ENCODE peak calls at places on chromosomes 7 and 10, in four cellular contexts. N is A549, I is AG10803, B is psoas muscle. E is an unnamed sample.

GRCh38 chr10:102776779-102777417 is 33.1 kb downstream of the WBP1L start:
- DNase-seq in N (no peak), I (peak; percentile 98), B (peak; percentile 92), E (no peak)

GRCh38 chr10:14329609-14330246 is 996 bp downstream of the FRMD4A start:
- DNase-seq in B (no peak), I (no peak), N (no peak), E (no peak)

GRCh38 chr7:139488810-139489209 is 5.3 kb upstream of the KLRG2 start:
- DNase-seq in B (no peak), I (no peak), N (no peak), E (no peak)

GRCh38 chr7:87144173-87144657 is 8.0 kb upstream of the DMTF1 start:
- DNase-seq in I (no peak), N (no peak), B (no peak), E (no peak)

GRCh38 chr10:100907175-100907574 is 5.6 kb upstream of the SLF2 start:
- DNase-seq in N (no peak), B (no peak), I (no peak), E (no peak)

GRCh38 chr7:107691713-107692112 is 31.1 kb downstream of the SLC26A4 start:
- DNase-seq in N (no peak), B (no peak), I (peak; percentile 30), E (no peak)

GRCh38 chr7:27179030-27179429 is 4.9 kb upstream of the HOXA10 start:
- DNase-seq in N (no peak), B (no peak), I (no peak), E (no peak)

GRCh38 chr10:56547163-56547562 is 186.1 kb upstream of the ZWINT start:
- DNase-seq in B (no peak), I (no peak), N (no peak), E (no peak)

GRCh38 chr10:42952931-42953683 is 123.8 kb upstream of the RET start:
- DNase-seq in N (no peak), I (no peak), B (peak; percentile 35), E (no peak)

GRCh38 chr10:31774291-31774900 is 154.2 kb downstream of the ARHGAP12 start:
- DNase-seq in N (no peak), I (peak; percentile 24), B (no peak), E (no peak)

GRCh38 chr10:97849101-97849490 is 547 bp upstream of the GOLGA7B start:
- DNase-seq in B (no peak), I (no peak), N (no peak), E (no peak)

GRCh38 chr10:12777840-12778585 is 223.5 kb downstream of the CCDC3 start:
- DNase-seq in I (no peak), N (no peak), B (peak; percentile 60), E (no peak)

GRCh38 chr7:27678617-27679260 is 16.1 kb upstream of the HIBADH start:
- DNase-seq in B (no peak), I (no peak), N (no peak), E (no peak)

GRCh38 chr10:82861889-82862288 is 986.9 kb downstream of the NRG3 start:
- DNase-seq in N (no peak), B (no peak), I (no peak), E (no peak)

GRCh38 chr7:155538293-155538692 is 8.1 kb downstream of the CNPY1 start:
- DNase-seq in B (no peak), I (no peak), N (no peak), E (no peak)

GRCh38 chr7:158473238-158473637 is 114.4 kb downstream of the PTPRN2 start:
- DNase-seq in N (no peak), I (no peak), B (no peak), E (no peak)

GRCh38 chr10:118337356-118337755 is 4.8 kb downstream of the FAM204A start:
- DNase-seq in I (no peak), N (no peak), B (no peak), E (no peak)

GRCh38 chr7:87316097-87316700 is 29.3 kb upstream of the CROT start:
- DNase-seq in N (no peak), B (no peak), I (no peak), E (no peak)

GRCh38 chr10:97585439-97585811 is 1.2 kb downstream of the HOGA1 start:
- DNase-seq in B (peak; percentile 48), N (no peak), I (no peak), E (no peak)

GRCh38 chr7:36977878-36978277 is 253.6 kb upstream of the AOAH start:
- DNase-seq in N (no peak), I (no peak), B (no peak), E (no peak)

GRCh38 chr7:150357771-150358427 is 10.7 kb upstream of the REPIN1 start:
- DNase-seq in I (no peak), N (no peak), B (no peak), E (no peak)

GRCh38 chr10:84177541-84178386 is 4.2 kb downstream of the GPR15LG start:
- DNase-seq in I (no peak), N (no peak), B (no peak), E (no peak)

GRCh38 chr10:775245-776075 is 86.0 kb upstream of the DIP2C start:
- DNase-seq in B (peak; percentile 78), N (no peak), I (peak; percentile 18), E (no peak)

GRCh38 chr7:116952640-116953371 is 495 bp upstream of the ST7 start:
- DNase-seq in N (peak; percentile 21), B (no peak), I (no peak), E (peak; percentile 46)

GRCh38 chr10:84683980-84684740 is 355.8 kb downstream of the CCSER2 start:
- DNase-seq in B (no peak), I (no peak), N (no peak), E (no peak)

GRCh38 chr7:50333266-50333665 is 28.8 kb downstream of the IKZF1 start:
- DNase-seq in I (no peak), N (no peak), B (no peak), E (no peak)

GRCh38 chr7:129798616-129799349 is 154.0 kb downstream of the UBE2H start:
- DNase-seq in I (no peak), N (no peak), B (no peak), E (no peak)

GRCh38 chr10:132163278-132163765 is 23.4 kb upstream of the DPYSL4 start:
- DNase-seq in B (peak; percentile 57), I (no peak), N (peak; percentile 75), E (peak; percentile 90)

GRCh38 chr7:30563326-30563942 is 31.2 kb upstream of the GARS1 start:
- DNase-seq in I (peak; percentile 13), N (no peak), B (no peak), E (no peak)

GRCh38 chr7:66206116-66206908 is 1.2 kb downstream of the TPST1 start:
- DNase-seq in I (peak; percentile 39), B (no peak), N (no peak), E (no peak)

GRCh38 chr10:34319197-34319846 is 495.8 kb downstream of the PARD3 start:
- DNase-seq in N (no peak), I (peak; percentile 97), B (no peak), E (no peak)

GRCh38 chr10:30505543-30506298 is 71.7 kb downstream of the MAP3K8 start:
- DNase-seq in B (no peak), N (no peak), I (no peak), E (no peak)

GRCh38 chr10:97827778-97828291 is 21.8 kb upstream of the GOLGA7B start:
- DNase-seq in B (no peak), I (peak; percentile 42), N (no peak), E (no peak)

GRCh38 chr10:93812664-93813338 is 55.1 kb downstream of the LGI1 start:
- DNase-seq in I (no peak), N (no peak), B (no peak), E (no peak)

GRCh38 chr7:954330-955238 is at the start of gene ADAP1:
- DNase-seq in N (peak; percentile 37), I (peak; percentile 43), B (peak; percentile 62), E (peak; percentile 73)

GRCh38 chr7:80070391-80070790 is 64.2 kb upstream of the GNAI1 start:
- DNase-seq in N (no peak), I (peak; percentile 52), B (no peak), E (no peak)

GRCh38 chr7:106823631-106824030 is 41.5 kb upstream of the PIK3CG start:
- DNase-seq in I (peak; percentile 20), B (no peak), N (no peak), E (no peak)

GRCh38 chr7:910441-910861 is 34.1 kb downstream of the GET4 start:
- DNase-seq in N (no peak), B (no peak), I (no peak), E (no peak)

GRCh38 chr7:1651031-1651446 is 19.0 kb upstream of the ELFN1 start:
- DNase-seq in N (no peak), B (no peak), I (no peak), E (no peak)

E was measured in HEK293T.